ENCODE peak calls at places on chromosomes 2 and 18, in seven cellular contexts. One of them, this sample, is unnamed.

GRCh38 chr18:48645427-48646002 is 106.7 kb downstream of the CTIF start:
- DNase-seq in mesenchymal stem cell: no peak
- DNase-seq in IMR-90: no peak
- DNase-seq in H9: no peak
- DNase-seq in neuronal stem cell: no peak
- DNase-seq in H1: no peak
- DNase-seq in trophoblast cell: no peak
- DNase-seq in this sample: no peak

GRCh38 chr2:181745796-181746540 is 65.7 kb upstream of the NEUROD1 start:
- DNase-seq in neuronal stem cell: no peak
- DNase-seq in H9: no peak
- DNase-seq in mesenchymal stem cell: no peak
- DNase-seq in trophoblast cell: no peak
- DNase-seq in IMR-90: no peak
- DNase-seq in H1: no peak
- DNase-seq in this sample: no peak

GRCh38 chr18:41845563-41845962 is 109.5 kb upstream of the PIK3C3 start:
- DNase-seq in H9: no peak
- DNase-seq in IMR-90: no peak
- DNase-seq in neuronal stem cell: no peak
- DNase-seq in mesenchymal stem cell: no peak
- DNase-seq in trophoblast cell: no peak
- DNase-seq in H1: no peak
- DNase-seq in this sample: no peak

GRCh38 chr2:12817870-12818269 is 101.1 kb downstream of the TRIB2 start:
- DNase-seq in neuronal stem cell: no peak
- DNase-seq in trophoblast cell: no peak
- DNase-seq in H9: no peak
- DNase-seq in H1: no peak
- DNase-seq in mesenchymal stem cell: no peak
- DNase-seq in IMR-90: no peak
- DNase-seq in this sample: no peak

GRCh38 chr2:28437142-28437835 is 44.6 kb downstream of the FOSL2 start:
- DNase-seq in trophoblast cell: peak; percentile 81
- DNase-seq in neuronal stem cell: no peak
- DNase-seq in H1: no peak
- DNase-seq in mesenchymal stem cell: no peak
- DNase-seq in H9: no peak
- DNase-seq in IMR-90: no peak
- DNase-seq in this sample: peak; percentile 61

GRCh38 chr18:22551536-22552151 is 133.9 kb upstream of the CTAGE1 start:
- DNase-seq in neuronal stem cell: no peak
- DNase-seq in IMR-90: peak; percentile 92
- DNase-seq in H1: no peak
- DNase-seq in mesenchymal stem cell: peak; percentile 86
- DNase-seq in trophoblast cell: peak; percentile 96
- DNase-seq in H9: no peak
- DNase-seq in this sample: no peak

GRCh38 chr2:121860033-121860810 is 104.8 kb downstream of the TSN start:
- DNase-seq in mesenchymal stem cell: peak; percentile 65
- DNase-seq in H1: no peak
- DNase-seq in neuronal stem cell: no peak
- DNase-seq in trophoblast cell: peak; percentile 57
- DNase-seq in IMR-90: peak; percentile 93
- DNase-seq in H9: no peak
- DNase-seq in this sample: peak; percentile 40

GRCh38 chr18:79245517-79246001 is 150.2 kb upstream of the NFATC1 start:
- DNase-seq in H9: no peak
- DNase-seq in trophoblast cell: no peak
- DNase-seq in H1: no peak
- DNase-seq in neuronal stem cell: no peak
- DNase-seq in mesenchymal stem cell: no peak
- DNase-seq in IMR-90: no peak
- DNase-seq in this sample: no peak

GRCh38 chr2:234496835-234497591 is at the start of gene ARL4C:
- DNase-seq in trophoblast cell: peak; percentile 67
- DNase-seq in mesenchymal stem cell: peak; percentile 82
- DNase-seq in IMR-90: peak; percentile 60
- DNase-seq in neuronal stem cell: peak; percentile 77
- DNase-seq in H1: no peak
- DNase-seq in H9: peak; percentile 81
- DNase-seq in this sample: peak; percentile 81

GRCh38 chr2:65198737-65199136 is 28.9 kb upstream of the ACTR2 start:
- DNase-seq in H1: no peak
- DNase-seq in mesenchymal stem cell: no peak
- DNase-seq in trophoblast cell: no peak
- DNase-seq in H9: no peak
- DNase-seq in IMR-90: peak; percentile 35
- DNase-seq in neuronal stem cell: no peak
- DNase-seq in this sample: no peak

GRCh38 chr18:48195782-48196181 is 213.4 kb downstream of the ZBTB7C start:
- DNase-seq in neuronal stem cell: no peak
- DNase-seq in H1: no peak
- DNase-seq in H9: no peak
- DNase-seq in IMR-90: no peak
- DNase-seq in mesenchymal stem cell: no peak
- DNase-seq in trophoblast cell: peak; percentile 41
- DNase-seq in this sample: no peak

GRCh38 chr18:35407871-35408481 is 30.8 kb upstream of the ZNF396 start:
- DNase-seq in H9: no peak
- DNase-seq in IMR-90: peak; percentile 69
- DNase-seq in mesenchymal stem cell: peak; percentile 77
- DNase-seq in H1: no peak
- DNase-seq in neuronal stem cell: peak; percentile 56
- DNase-seq in trophoblast cell: peak; percentile 90
- DNase-seq in this sample: peak; percentile 82

GRCh38 chr18:1392865-1393734 is 488.4 kb downstream of the ADCYAP1 start:
- DNase-seq in neuronal stem cell: no peak
- DNase-seq in IMR-90: no peak
- DNase-seq in mesenchymal stem cell: no peak
- DNase-seq in H9: no peak
- DNase-seq in trophoblast cell: no peak
- DNase-seq in H1: no peak
- DNase-seq in this sample: no peak

GRCh38 chr18:48031011-48031480 is 100.6 kb upstream of the SMAD2 start:
- DNase-seq in trophoblast cell: peak; percentile 82
- DNase-seq in neuronal stem cell: peak; percentile 54
- DNase-seq in H9: peak; percentile 72
- DNase-seq in IMR-90: peak; percentile 34
- DNase-seq in mesenchymal stem cell: peak; percentile 45
- DNase-seq in H1: peak; percentile 9
- DNase-seq in this sample: peak; percentile 79

GRCh38 chr18:49585781-49586663 is 24.2 kb downstream of the LIPG start:
- DNase-seq in neuronal stem cell: no peak
- DNase-seq in IMR-90: no peak
- DNase-seq in H1: no peak
- DNase-seq in mesenchymal stem cell: peak; percentile 33
- DNase-seq in trophoblast cell: no peak
- DNase-seq in H9: no peak
- DNase-seq in this sample: peak; percentile 93

GRCh38 chr2:36618381-36618780 is 20.4 kb upstream of the FEZ2 start:
- DNase-seq in trophoblast cell: peak; percentile 82
- DNase-seq in mesenchymal stem cell: peak; percentile 78
- DNase-seq in neuronal stem cell: peak; percentile 67
- DNase-seq in H9: peak; percentile 88
- DNase-seq in IMR-90: peak; percentile 82
- DNase-seq in H1: peak; percentile 15
- DNase-seq in this sample: peak; percentile 95

DNA sequence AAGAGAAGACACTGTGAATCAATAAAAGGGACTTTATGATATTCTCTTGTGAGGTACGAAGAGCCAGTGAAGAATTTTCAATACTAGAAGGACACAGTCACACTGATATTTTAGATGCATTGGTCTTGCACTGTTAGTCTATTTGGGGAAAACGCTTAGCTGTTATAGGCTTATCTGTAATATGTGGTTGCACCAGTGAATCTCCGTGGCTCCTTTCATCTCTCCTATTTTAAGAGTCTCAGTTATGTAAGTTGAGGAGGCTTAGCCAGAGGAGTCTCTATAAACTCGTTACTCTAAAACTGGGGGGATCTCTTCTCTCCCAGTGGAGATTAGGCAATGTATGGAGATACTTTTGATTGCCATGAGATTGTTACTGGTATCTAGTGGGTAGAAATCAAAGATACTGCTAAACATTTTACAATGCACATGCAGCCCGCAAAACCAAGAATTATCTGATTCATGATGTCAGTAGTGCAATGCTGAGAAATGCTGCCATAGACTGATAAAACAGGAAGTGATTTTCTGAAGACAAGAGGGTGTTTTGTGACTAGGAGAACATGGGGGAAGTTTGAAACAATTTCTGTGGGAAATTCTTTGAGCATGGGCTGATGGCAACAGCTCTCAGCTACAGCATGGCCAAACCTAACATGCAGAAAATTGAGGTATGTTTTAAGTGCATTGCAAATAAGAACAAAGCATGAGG is 339.1 kb downstream of the SOX11 start:
- DNase-seq in H1: no peak
- DNase-seq in trophoblast cell: peak; percentile 4
- DNase-seq in neuronal stem cell: no peak
- DNase-seq in mesenchymal stem cell: no peak
- DNase-seq in IMR-90: no peak
- DNase-seq in H9: no peak
- DNase-seq in this sample: no peak
- H4K8ac ChIP-seq in H1: no peak overlapping the region
- H4K8ac ChIP-seq in trophoblast cell: no peak overlapping the region
- H4K8ac ChIP-seq in neuronal stem cell: no peak overlapping the region
- H4K8ac ChIP-seq in mesenchymal stem cell: no peak overlapping the region
- H4K8ac ChIP-seq in IMR-90: no peak overlapping the region
- H4K8ac ChIP-seq in H9: no peak overlapping the region
- H4K8ac ChIP-seq in this sample: no peak overlapping the region

DNA sequence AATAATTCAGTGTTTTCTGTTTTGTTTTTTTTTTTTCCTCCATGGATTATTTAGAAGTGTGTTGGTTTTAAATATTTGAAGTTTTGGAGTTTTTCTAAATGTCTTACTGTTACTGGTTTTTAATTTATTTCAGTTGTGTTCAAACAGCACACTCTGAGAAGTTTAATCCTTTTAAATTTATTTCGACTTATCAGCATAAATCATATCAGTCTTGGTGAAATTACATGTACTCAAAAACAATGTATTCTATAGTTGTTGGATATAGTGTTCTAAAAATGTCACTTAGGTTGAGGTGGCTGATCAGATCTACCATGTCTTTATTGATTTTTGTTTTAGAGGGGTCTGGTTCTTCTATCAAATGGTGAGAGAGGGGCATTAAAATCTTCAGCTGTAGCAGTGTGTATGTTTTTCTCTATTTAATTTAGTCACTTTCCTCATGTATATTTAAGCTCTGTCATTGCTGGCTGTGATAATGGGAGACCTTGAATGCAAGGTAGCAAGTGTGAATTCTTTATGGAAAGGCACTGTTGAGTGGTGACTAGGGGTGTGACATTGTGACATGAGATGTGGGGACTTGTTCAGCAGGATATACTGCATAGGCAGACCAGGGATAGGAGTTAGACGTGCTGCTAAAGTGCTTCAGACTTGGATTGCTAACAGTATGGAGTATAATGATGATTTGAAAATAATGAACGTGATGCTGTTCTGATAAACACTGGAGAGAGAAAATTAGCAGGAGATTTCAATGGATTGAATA is 134.9 kb downstream of the NCOA1 start:
- DNase-seq in IMR-90: no peak
- DNase-seq in neuronal stem cell: no peak
- DNase-seq in trophoblast cell: peak; percentile 65
- DNase-seq in mesenchymal stem cell: no peak
- DNase-seq in H9: no peak
- DNase-seq in H1: no peak
- DNase-seq in this sample: peak; percentile 89
- H3K23ac ChIP-seq in IMR-90: no peak overlapping the region
- H3K23ac ChIP-seq in neuronal stem cell: no peak overlapping the region
- H3K23ac ChIP-seq in trophoblast cell: no peak overlapping the region
- H3K23ac ChIP-seq in mesenchymal stem cell: no peak overlapping the region
- H3K23ac ChIP-seq in H9: no peak overlapping the region
- H3K23ac ChIP-seq in H1: no peak overlapping the region
- H3K23ac ChIP-seq in this sample: no peak overlapping the region

GRCh38 chr2:207945201-207945600 is 80.1 kb downstream of the PLEKHM3 start:
- DNase-seq in mesenchymal stem cell: no peak
- DNase-seq in neuronal stem cell: no peak
- DNase-seq in trophoblast cell: no peak
- DNase-seq in IMR-90: no peak
- DNase-seq in H1: no peak
- DNase-seq in H9: no peak
- DNase-seq in this sample: peak; percentile 52

GRCh38 chr2:207939342-207940108 is 85.8 kb downstream of the PLEKHM3 start:
- DNase-seq in neuronal stem cell: no peak
- DNase-seq in trophoblast cell: no peak
- DNase-seq in H1: no peak
- DNase-seq in mesenchymal stem cell: no peak
- DNase-seq in IMR-90: no peak
- DNase-seq in H9: no peak
- DNase-seq in this sample: no peak

GRCh38 chr2:207938886-207939285 is 86.4 kb downstream of the PLEKHM3 start:
- DNase-seq in trophoblast cell: no peak
- DNase-seq in H1: no peak
- DNase-seq in IMR-90: no peak
- DNase-seq in mesenchymal stem cell: no peak
- DNase-seq in H9: no peak
- DNase-seq in neuronal stem cell: no peak
- DNase-seq in this sample: no peak

GRCh38 chr2:207950063-207950760 is 75.1 kb downstream of the PLEKHM3 start:
- DNase-seq in mesenchymal stem cell: no peak
- DNase-seq in H9: no peak
- DNase-seq in IMR-90: no peak
- DNase-seq in neuronal stem cell: no peak
- DNase-seq in H1: no peak
- DNase-seq in trophoblast cell: no peak
- DNase-seq in this sample: no peak

DNA sequence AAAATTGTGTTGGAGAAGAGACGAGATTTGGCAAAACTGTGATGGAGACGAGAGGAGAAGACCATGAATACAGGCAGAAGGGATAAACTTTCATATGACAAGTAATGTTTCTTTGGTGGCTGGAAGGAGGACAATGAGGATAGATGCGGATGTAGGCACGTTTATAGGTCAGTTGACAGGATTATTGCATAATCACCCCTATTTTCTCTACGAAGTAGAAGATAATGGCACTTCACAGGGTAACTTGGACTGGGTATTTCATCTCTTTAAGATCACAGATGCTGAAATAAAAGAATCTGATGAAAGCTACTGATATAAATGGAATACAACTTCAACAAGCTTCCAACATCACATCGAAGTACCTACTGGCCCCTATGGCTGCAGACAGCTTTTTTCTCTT is 81.0 kb downstream of the PLEKHM3 start:
- DNase-seq in trophoblast cell: peak; percentile 58
- DNase-seq in mesenchymal stem cell: no peak
- DNase-seq in IMR-90: no peak
- DNase-seq in H1: no peak
- DNase-seq in H9: no peak
- DNase-seq in neuronal stem cell: no peak
- DNase-seq in this sample: no peak
- H4K8ac ChIP-seq in trophoblast cell: no peak overlapping the region
- H4K8ac ChIP-seq in mesenchymal stem cell: no peak overlapping the region
- H4K8ac ChIP-seq in IMR-90: no peak overlapping the region
- H4K8ac ChIP-seq in H1: no peak overlapping the region
- H4K8ac ChIP-seq in H9: no peak overlapping the region
- H4K8ac ChIP-seq in neuronal stem cell: no peak overlapping the region
- H4K8ac ChIP-seq in this sample: no peak overlapping the region

DNA sequence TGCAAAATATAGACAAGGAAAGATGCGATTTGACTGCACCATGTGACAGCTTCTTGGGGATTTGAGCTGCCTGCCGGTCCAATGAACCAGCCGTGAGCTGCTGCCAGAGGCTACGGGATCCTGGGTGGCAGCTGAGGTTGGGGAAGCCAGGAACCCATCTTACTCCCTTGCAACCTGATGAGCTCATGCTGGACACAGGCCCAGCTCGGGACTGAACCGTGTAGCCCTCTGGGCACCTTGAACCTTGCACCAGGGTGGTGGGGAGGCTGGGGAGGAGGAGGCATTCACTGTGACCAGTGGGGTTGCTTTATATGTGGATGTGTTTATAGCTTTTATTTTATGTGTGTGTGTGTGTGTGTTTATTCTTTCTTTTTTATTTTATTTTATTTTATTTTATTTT is 9.1 kb downstream of the ALPI start:
- DNase-seq in mesenchymal stem cell: no peak
- DNase-seq in H1: no peak
- DNase-seq in H9: peak; percentile 20
- DNase-seq in trophoblast cell: no peak
- DNase-seq in neuronal stem cell: no peak
- DNase-seq in IMR-90: no peak
- DNase-seq in this sample: no peak
- H3K23ac ChIP-seq in mesenchymal stem cell: no peak overlapping the region
- H3K23ac ChIP-seq in H1: no peak overlapping the region
- H3K23ac ChIP-seq in H9: no peak overlapping the region
- H3K23ac ChIP-seq in trophoblast cell: no peak overlapping the region
- H3K23ac ChIP-seq in neuronal stem cell: no peak overlapping the region
- H3K23ac ChIP-seq in IMR-90: no peak overlapping the region
- H3K23ac ChIP-seq in this sample: no peak overlapping the region